ENCODE peak calls at places on chromosome 19, in four cellular contexts. One of them, this sample, is unnamed.

GRCh38 chr19:4365341-4365740 is 22.0 kb downstream of the MPND start:
- DNase-seq in SK-N-SH: no peak
- DNase-seq in DND-41: no peak
- DNase-seq in AG04449: no peak
- DNase-seq in this sample: no peak

GRCh38 chr19:40134866-40135265 is 44.1 kb upstream of the ZNF780A start:
- DNase-seq in DND-41: no peak
- DNase-seq in SK-N-SH: no peak
- DNase-seq in AG04449: no peak
- DNase-seq in this sample: no peak

GRCh38 chr19:6161271-6161850 is 25.9 kb downstream of the ACSBG2 start:
- DNase-seq in SK-N-SH: peak
- DNase-seq in DND-41: peak
- DNase-seq in AG04449: no peak
- DNase-seq in this sample: peak

GRCh38 chr19:28014821-28015405 is 1198.0 kb downstream of the UQCRFS1 start:
- DNase-seq in DND-41: no peak
- DNase-seq in AG04449: no peak
- DNase-seq in SK-N-SH: no peak
- DNase-seq in this sample: peak

GRCh38 chr19:10211691-10212090 is 16.9 kb upstream of the DNMT1 start:
- DNase-seq in SK-N-SH: no peak
- DNase-seq in DND-41: no peak
- DNase-seq in AG04449: no peak
- DNase-seq in this sample: no peak

GRCh38 chr19:39405930-39406655 is 554 bp upstream of the ZFP36 start:
- DNase-seq in AG04449: no peak
- DNase-seq in SK-N-SH: no peak
- DNase-seq in DND-41: peak
- DNase-seq in this sample: peak

GRCh38 chr19:28601723-28602440 is 611.1 kb downstream of the UQCRFS1 start:
- DNase-seq in DND-41: no peak
- DNase-seq in SK-N-SH: no peak
- DNase-seq in AG04449: no peak
- DNase-seq in this sample: no peak

GRCh38 chr19:29176981-29177754 is 35.8 kb downstream of the UQCRFS1 start:
- DNase-seq in DND-41: no peak
- DNase-seq in AG04449: no peak
- DNase-seq in SK-N-SH: no peak
- DNase-seq in this sample: no peak

GRCh38 chr19:57110592-57111328 is 9.0 kb upstream of the USP29 start:
- DNase-seq in SK-N-SH: no peak
- DNase-seq in DND-41: no peak
- DNase-seq in AG04449: no peak
- DNase-seq in this sample: no peak

GRCh38 chr19:49684251-49684982 is 5.0 kb upstream of the ADM5 start:
- DNase-seq in DND-41: no peak
- DNase-seq in SK-N-SH: peak
- DNase-seq in AG04449: no peak
- DNase-seq in this sample: peak

GRCh38 chr19:40143612-40144011 is 47.6 kb upstream of the MAP3K10 start:
- DNase-seq in SK-N-SH: no peak
- DNase-seq in AG04449: no peak
- DNase-seq in DND-41: peak
- DNase-seq in this sample: peak

GRCh38 chr19:39297931-39298634 is 1.9 kb downstream of the IFNL1 start:
- DNase-seq in AG04449: no peak
- DNase-seq in DND-41: peak
- DNase-seq in SK-N-SH: no peak
- DNase-seq in this sample: no peak

GRCh38 chr19:30317403-30317802 is 54.8 kb upstream of the ZNF536 start:
- DNase-seq in DND-41: no peak
- DNase-seq in SK-N-SH: no peak
- DNase-seq in AG04449: no peak
- DNase-seq in this sample: no peak

GRCh38 chr19:11987405-11988231 is 22.8 kb downstream of the ZNF763 start:
- DNase-seq in AG04449: no peak
- DNase-seq in SK-N-SH: peak
- DNase-seq in DND-41: peak
- DNase-seq in this sample: peak

GRCh38 chr19:39246951-39247669 is 1.5 kb downstream of the IFNL4 start:
- DNase-seq in AG04449: no peak
- DNase-seq in DND-41: no peak
- DNase-seq in SK-N-SH: no peak
- DNase-seq in this sample: no peak

GRCh38 chr19:2722541-2723344 is 1.6 kb upstream of the DIRAS1 start:
- DNase-seq in DND-41: no peak
- DNase-seq in SK-N-SH: peak
- DNase-seq in AG04449: no peak
- DNase-seq in this sample: no peak

GRCh38 chr19:2719910-2720776 is 1.0 kb downstream of the DIRAS1 start:
- DNase-seq in DND-41: no peak
- DNase-seq in SK-N-SH: peak
- DNase-seq in AG04449: no peak
- DNase-seq in this sample: no peak

GRCh38 chr19:2723345-2723715 is 2.2 kb upstream of the DIRAS1 start:
- DNase-seq in SK-N-SH: no peak
- DNase-seq in DND-41: no peak
- DNase-seq in AG04449: no peak
- DNase-seq in this sample: no peak

GRCh38 chr19:2720777-2721569 is at the start of gene DIRAS1:
- DNase-seq in AG04449: no peak
- DNase-seq in DND-41: no peak
- DNase-seq in SK-N-SH: peak
- DNase-seq in this sample: no peak

DNA sequence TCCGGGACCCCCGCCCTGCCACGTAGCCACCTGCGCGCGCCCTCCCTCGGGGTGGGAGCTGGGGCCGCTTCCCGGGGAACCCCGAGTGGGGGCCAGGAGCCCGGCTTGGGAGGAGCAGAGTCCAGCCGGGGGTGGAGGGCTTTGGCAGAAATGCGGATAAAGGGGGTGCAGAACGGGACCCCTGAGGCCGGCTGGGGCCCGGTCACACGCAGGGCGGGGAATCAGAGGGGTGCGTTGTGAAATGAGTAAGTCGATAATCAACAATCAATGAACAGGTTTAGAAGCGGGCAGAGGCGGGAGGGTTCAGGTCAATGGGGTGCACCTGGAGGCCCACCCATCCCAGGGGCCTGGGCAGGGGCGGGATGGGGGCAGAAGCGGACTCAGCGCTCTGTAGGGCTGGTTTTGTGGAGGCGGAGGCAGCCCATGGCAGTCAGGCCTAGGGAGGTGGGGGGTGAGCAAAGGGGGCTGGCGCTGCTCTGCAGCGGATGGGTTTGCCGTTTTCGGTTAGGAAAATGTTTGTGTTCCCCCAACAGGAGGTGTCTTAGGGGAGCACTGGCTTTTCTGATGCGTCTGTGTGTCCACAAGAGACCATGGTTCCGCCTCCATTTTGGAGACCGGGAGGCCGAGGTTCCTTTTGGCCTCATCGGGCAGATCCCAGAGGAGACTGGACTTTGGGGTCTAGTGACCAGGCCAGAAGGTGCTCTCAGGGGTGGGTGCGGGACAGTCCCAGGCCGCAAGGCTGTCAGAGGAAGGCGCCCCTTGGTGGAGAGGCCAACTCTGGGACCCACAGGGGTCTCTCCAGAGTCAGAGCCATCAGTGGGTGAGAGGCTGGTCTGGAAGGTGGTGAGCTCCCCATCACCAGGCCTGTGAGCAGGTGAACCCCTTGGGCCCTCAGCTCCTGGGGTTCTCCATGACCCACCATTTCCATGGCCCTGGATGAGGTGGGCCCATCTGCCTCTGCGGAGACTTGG is 683 bp upstream of the DIRAS1 start:
- DNase-seq in AG04449: no peak
- DNase-seq in SK-N-SH: peak
- DNase-seq in DND-41: no peak
- DNase-seq in this sample: no peak
- H3K4me3 ChIP-seq in AG04449: peak
- H3K4me3 ChIP-seq in SK-N-SH: peak
- H3K4me3 ChIP-seq in DND-41: no peak
- H3K4me3 ChIP-seq in this sample: no peak

GRCh38 chr19:55081773-55082022 is 6.0 kb downstream of the EPS8L1 start:
- DNase-seq in AG04449: no peak
- DNase-seq in SK-N-SH: peak
- DNase-seq in DND-41: no peak
- DNase-seq in this sample: no peak

GRCh38 chr19:55080121-55080914 is 4.6 kb downstream of the EPS8L1 start:
- DNase-seq in AG04449: no peak
- DNase-seq in DND-41: peak
- DNase-seq in SK-N-SH: peak
- DNase-seq in this sample: peak

GRCh38 chr19:55082023-55082851 is 6.6 kb downstream of the EPS8L1 start:
- DNase-seq in DND-41: no peak
- DNase-seq in AG04449: no peak
- DNase-seq in SK-N-SH: peak
- DNase-seq in this sample: peak

GRCh38 chr19:55079400-55080038 is 3.9 kb downstream of the EPS8L1 start:
- DNase-seq in DND-41: no peak
- DNase-seq in SK-N-SH: no peak
- DNase-seq in AG04449: no peak
- DNase-seq in this sample: no peak

DNA sequence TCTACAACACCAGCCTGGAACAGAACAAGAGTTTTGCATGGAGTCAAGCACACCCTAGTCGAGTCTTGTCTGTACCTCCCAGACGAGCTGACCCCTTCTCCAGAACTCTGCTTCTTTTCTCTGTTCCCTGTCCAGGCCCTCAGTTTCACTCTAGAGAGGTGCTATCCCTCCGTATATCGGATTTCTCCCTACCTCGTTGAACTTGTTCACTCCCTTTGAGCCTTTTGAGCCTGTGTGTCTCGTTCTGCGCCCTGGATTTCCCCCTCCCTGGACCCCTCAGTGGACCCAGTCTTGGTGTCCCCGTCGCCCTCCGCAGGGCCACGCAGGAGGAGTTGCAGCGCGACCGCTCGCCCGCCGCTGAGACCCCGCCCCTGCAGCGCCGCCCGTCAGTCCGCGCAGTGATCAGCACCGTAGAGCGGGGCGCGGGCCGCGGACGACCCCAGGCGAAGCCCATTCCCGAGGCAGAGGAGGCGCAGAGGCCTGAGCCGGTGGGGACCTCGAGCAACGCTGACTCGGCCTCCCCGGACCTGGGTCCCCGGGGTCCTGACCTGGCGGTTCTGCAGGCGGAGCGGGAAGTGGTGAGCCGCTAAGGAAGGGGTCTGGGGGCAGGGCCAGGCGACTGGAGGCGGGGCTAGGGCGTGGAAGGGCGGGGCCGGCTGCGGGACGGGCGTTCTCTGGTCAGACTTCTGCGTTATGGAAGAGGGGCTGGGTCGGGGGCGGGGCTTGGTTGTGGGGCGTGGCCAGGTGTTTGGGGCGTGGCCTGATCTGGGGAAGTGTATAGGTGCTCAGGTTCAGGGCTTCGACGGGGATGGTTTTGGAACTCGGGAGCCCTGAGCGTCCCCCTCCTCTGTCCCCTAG is 5.5 kb downstream of the EPS8L1 start:
- DNase-seq in AG04449: no peak
- DNase-seq in DND-41: no peak
- DNase-seq in SK-N-SH: peak
- DNase-seq in this sample: peak
- H3K4me3 ChIP-seq in AG04449: peak
- H3K4me3 ChIP-seq in DND-41: no peak
- H3K4me3 ChIP-seq in SK-N-SH: peak
- H3K4me3 ChIP-seq in this sample: peak

GRCh38 chr19:756821-757688 is 6.1 kb downstream of the MISP start:
- DNase-seq in SK-N-SH: no peak
- DNase-seq in DND-41: no peak
- DNase-seq in AG04449: no peak
- DNase-seq in this sample: no peak

GRCh38 chr19:754530-754929 is 3.6 kb downstream of the MISP start:
- DNase-seq in SK-N-SH: no peak
- DNase-seq in DND-41: no peak
- DNase-seq in AG04449: no peak
- DNase-seq in this sample: no peak

GRCh38 chr19:756232-756631 is 5.3 kb downstream of the MISP start:
- DNase-seq in DND-41: peak
- DNase-seq in AG04449: no peak
- DNase-seq in SK-N-SH: peak
- DNase-seq in this sample: peak

GRCh38 chr19:752652-753517 is 2.0 kb downstream of the MISP start:
- DNase-seq in SK-N-SH: no peak
- DNase-seq in DND-41: no peak
- DNase-seq in AG04449: peak
- DNase-seq in this sample: no peak

GRCh38 chr19:755063-755462 is 4.2 kb downstream of the MISP start:
- DNase-seq in DND-41: no peak
- DNase-seq in AG04449: no peak
- DNase-seq in SK-N-SH: no peak
- DNase-seq in this sample: no peak
- H3K4me3 ChIP-seq in DND-41: no peak
- H3K4me3 ChIP-seq in AG04449: no peak
- H3K4me3 ChIP-seq in SK-N-SH: no peak
- H3K4me3 ChIP-seq in this sample: no peak

DNA sequence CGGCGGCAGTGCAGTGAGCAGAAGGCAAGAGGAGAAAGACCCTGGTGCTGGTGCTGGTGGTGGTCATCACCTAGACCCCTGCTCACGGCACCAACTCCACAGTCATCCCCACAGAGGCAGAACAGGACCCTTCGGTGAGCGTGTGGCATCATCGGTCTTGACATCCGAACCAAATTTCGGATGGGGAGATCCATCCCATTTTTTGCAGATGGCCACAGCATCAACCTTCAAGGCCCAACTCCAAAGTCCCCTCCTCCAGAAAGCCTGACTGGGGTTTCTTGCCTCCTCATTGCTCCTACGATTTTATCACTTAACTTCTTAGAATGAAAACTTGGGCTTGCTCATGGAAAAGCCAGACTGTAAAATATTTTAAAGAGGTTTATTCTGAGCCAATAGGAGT is 8.7 kb upstream of the KLK12 start:
- DNase-seq in SK-N-SH: no peak
- DNase-seq in DND-41: no peak
- DNase-seq in AG04449: no peak
- DNase-seq in this sample: no peak
- H3K4me3 ChIP-seq in SK-N-SH: no peak
- H3K4me3 ChIP-seq in DND-41: no peak
- H3K4me3 ChIP-seq in AG04449: no peak
- H3K4me3 ChIP-seq in this sample: no peak

GRCh38 chr19:34794289-34794960 is 21.4 kb upstream of the ZNF599 start:
- DNase-seq in DND-41: no peak
- DNase-seq in AG04449: no peak
- DNase-seq in SK-N-SH: no peak
- DNase-seq in this sample: no peak

GRCh38 chr19:34788074-34788473 is 15.1 kb upstream of the ZNF599 start:
- DNase-seq in AG04449: no peak
- DNase-seq in DND-41: no peak
- DNase-seq in SK-N-SH: no peak
- DNase-seq in this sample: no peak

GRCh38 chr19:34793562-34793961 is 20.5 kb upstream of the ZNF599 start:
- DNase-seq in AG04449: no peak
- DNase-seq in SK-N-SH: no peak
- DNase-seq in DND-41: peak
- DNase-seq in this sample: no peak
- H3K4me3 ChIP-seq in AG04449: no peak
- H3K4me3 ChIP-seq in SK-N-SH: peak
- H3K4me3 ChIP-seq in DND-41: no peak
- H3K4me3 ChIP-seq in this sample: no peak

This sample was measured in GM12865.